ENCODE peak calls at places on chromosome 21, in ten cellular contexts. Y is cardiac muscle cell; M is kidney; Q is uterus; E is lower lobe of right lung; I is CD8-positive, alpha-beta memory T cell; W is astrocyte; S is H9; P is effector memory CD4-positive, alpha-beta T cell; A is MM.1S. K is an unnamed sample. For H3K4me1, the result is how much of the 10 kb centered on the place peaks cover.

GRCh38 chr21:38646213-38646837 is 148.0 kb upstream of the ERG start:
- DNase-seq in E (no peak), S (no peak), M (no peak), Q (no peak), Y (peak), I (no peak), A (no peak), P (no peak), W (peak), K (no peak)

GRCh38 chr21:38982096-38982495 is 176.4 kb downstream of the ETS2 start:
- DNase-seq in P (no peak), S (peak), M (no peak), W (peak), Q (no peak), I (no peak), Y (peak), A (no peak), E (no peak), K (no peak)

GRCh38 chr21:33265664-33266049 is 510 bp upstream of the IL10RB start:
- DNase-seq in S (peak), E (peak), Y (no peak), P (no peak), W (no peak), I (no peak), Q (no peak), M (peak), A (peak), K (peak)

GRCh38 chr21:34722684-34723300 is 54.0 kb downstream of the CLIC6 start:
- DNase-seq in S (peak), W (no peak), M (peak), I (peak), Y (no peak), Q (no peak), E (no peak), P (no peak), A (no peak), K (no peak)

GRCh38 chr21:29638138-29638537 is 301.7 kb downstream of the GRIK1 start:
- DNase-seq in S (no peak), A (no peak), Y (no peak), P (no peak), E (no peak), Q (no peak), W (no peak), I (no peak), M (no peak), K (no peak)

GRCh38 chr21:38831526-38832467 is 26.1 kb downstream of the ETS2 start:
- DNase-seq in E (peak), I (peak), Y (peak), M (peak), P (peak), S (no peak), W (peak), A (peak), Q (peak), K (no peak)

GRCh38 chr21:22120616-22121266 is 1122.5 kb downstream of the NCAM2 start:
- DNase-seq in P (peak), E (no peak), S (peak), A (no peak), M (no peak), Q (no peak), W (no peak), Y (peak), I (no peak), K (peak)

GRCh38 chr21:27802816-27803475 is 836.1 kb upstream of the ADAMTS5 start:
- DNase-seq in Y (peak), W (no peak), M (no peak), I (no peak), S (peak), E (no peak), A (peak), P (no peak), Q (peak), K (no peak)

GRCh38 chr21:38925923-38926322 is 120.2 kb downstream of the ETS2 start:
- DNase-seq in S (no peak), W (peak), P (no peak), Q (peak), M (peak), E (no peak), Y (peak), A (no peak), I (no peak), K (peak)

GRCh38 chr21:27426196-27426595 is 459.3 kb upstream of the ADAMTS5 start:
- DNase-seq in S (no peak), Q (no peak), E (no peak), Y (no peak), P (no peak), W (no peak), A (no peak), I (no peak), M (no peak), K (no peak)

DNA sequence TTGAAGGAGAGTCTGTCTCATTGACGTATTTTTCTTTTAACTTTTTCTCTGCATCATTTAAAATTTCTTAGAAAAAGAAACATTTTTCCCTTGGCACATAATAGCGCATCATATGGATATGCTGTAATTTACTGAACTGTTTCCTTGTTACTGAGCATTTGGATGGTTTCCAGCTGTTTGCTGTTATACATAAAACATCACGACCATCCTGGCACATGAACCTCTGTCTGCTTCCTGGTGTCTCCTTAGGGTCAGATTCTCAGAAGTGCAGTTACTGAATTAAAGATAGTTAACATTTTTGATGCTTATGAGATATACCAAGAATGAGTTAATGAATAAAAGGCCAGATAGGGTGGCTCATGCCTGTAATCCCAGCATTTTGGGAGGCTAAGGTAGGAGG is 67.3 kb downstream of the BACE2 start:
- DNase-seq in P (no peak), Q (no peak), A (no peak), Y (no peak), M (no peak), E (no peak), I (no peak), W (no peak), S (no peak), K (no peak)
- H3K4me1 ChIP-seq in P (under half), Q (under half), A (under half), Y (under half), M (under half), E (under half), I (under half), W (under half), S (under half), K (under half)

DNA sequence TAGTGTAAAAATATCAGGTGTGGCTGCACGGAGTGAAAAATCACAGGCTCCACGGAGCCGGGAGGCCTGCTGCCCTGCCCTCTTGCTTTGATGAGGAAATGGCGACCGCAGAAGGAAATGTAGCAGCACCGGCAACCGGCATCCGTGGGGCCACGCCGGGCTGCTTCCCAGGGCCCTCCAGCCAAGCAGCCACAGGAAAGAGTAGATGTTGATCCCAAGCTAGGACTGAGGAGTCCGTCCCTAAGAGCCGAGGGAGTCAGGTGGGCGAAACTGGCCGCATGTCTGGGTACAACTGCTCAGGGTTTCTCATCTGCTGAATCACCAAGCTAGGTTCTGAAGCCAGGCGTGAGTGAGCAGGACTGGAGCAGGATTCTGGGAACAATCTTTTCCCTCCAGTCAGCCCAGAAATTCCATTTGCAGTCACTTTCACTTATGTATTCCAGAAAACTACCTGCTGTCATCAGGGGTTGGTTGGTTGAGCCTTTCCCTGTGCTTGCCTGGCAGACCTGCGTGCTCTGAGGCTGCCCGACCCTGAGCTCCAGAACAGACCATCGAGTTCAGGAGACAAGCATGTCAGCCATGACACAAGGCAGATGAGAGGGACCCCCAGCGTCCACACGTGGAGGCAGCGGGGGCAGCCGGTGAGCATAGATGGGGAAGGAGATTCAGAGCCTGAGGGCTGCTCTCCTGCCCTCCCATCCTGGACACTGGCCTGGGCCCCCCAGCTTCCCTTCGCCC is 5.8 kb upstream of the ITGB2 start:
- DNase-seq in M (peak), E (peak), Q (no peak), A (no peak), W (peak), I (peak), S (no peak), Y (peak), P (peak), K (no peak)
- H3K4me1 ChIP-seq in M (under half), E (half or more), Q (under half), A (under half), W (under half), I (half or more), S (under half), Y (under half), P (half or more), K (under half)

GRCh38 chr21:41709166-41709565 is 57.7 kb downstream of the RIPK4 start:
- DNase-seq in A (no peak), I (no peak), Q (no peak), Y (no peak), W (no peak), S (no peak), E (no peak), P (no peak), M (no peak), K (no peak)
- H3K4me1 ChIP-seq in A (under half), I (under half), Q (under half), Y (under half), W (under half), S (under half), E (under half), P (under half), M (under half), K (under half)

DNA sequence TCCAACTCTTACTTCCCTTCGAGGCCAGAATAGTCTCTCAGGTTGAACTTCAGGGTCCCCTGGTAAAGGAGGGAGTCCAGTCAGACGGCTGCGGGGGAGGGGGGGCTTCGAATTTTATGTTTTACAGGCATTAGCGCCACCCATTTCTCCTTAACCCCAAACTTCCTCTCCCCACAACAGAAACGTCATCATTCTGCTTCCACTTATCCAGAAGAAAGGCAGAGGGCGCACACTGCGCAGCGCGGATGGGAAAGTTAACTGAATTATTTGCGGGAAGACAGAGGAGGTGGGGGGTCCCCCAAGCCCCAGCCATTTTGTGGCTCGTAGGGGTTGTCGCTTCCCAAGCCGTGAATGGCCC is 529 bp upstream of the PRMT2 start:
- DNase-seq in Y (peak), I (no peak), P (no peak), E (peak), A (peak), S (no peak), M (no peak), Q (no peak), W (peak), K (no peak)
- H3K4me1 ChIP-seq in Y (under half), I (half or more), P (under half), E (under half), A (under half), S (under half), M (under half), Q (under half), W (under half), K (under half)

DNA sequence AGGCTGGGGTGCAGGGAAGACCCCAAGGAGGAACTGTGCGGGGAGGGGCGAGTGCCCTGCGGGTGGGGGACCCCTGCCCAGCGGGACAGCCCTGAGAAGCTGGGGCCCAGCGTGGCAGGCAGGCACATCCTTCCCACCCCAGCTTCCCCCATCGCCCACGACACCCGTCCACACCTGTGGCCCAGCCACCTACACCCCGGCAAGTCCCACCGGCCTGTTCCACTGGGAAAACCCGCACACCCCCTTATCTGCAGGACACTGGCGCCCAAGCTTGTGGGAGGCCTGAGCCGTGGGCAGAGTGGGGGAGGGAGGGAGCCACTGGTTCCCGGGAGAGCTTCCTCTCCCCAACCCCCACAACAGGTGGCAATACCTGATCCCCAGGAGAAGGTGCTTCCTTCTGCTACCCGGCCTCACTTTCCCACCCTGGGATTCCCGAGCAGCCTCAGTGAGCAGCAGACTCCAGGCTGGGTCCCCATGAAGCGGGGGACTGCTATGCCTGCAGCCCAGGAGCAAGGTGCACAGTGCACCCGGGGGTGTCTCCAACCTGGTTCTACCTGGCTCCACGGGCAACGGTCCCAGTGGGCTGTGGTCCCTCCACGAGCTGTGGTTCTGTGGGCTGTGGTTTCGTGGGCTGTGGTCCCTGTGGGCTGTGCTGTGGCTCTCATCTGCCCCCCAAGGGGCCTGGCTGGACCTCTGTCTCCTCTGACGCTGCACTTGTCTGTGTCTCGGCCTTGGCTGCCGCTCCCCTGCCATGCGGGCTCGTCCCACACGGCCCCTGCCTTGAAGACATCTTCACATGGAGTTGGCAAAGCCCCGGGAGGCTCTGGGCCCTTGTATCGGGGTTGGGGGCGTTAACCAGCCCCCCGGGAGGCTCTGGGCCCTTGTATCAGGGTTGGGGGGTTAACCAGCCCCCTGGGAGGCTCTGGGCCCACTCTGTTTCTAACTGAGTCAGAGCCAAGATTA is 37.8 kb upstream of the POFUT2 start:
- DNase-seq in A (no peak), W (no peak), Y (no peak), P (no peak), I (no peak), S (no peak), Q (no peak), E (peak), M (peak), K (peak)
- H3K4me1 ChIP-seq in A (under half), W (under half), Y (under half), P (under half), I (under half), S (under half), Q (under half), E (under half), M (under half), K (under half)

DNA sequence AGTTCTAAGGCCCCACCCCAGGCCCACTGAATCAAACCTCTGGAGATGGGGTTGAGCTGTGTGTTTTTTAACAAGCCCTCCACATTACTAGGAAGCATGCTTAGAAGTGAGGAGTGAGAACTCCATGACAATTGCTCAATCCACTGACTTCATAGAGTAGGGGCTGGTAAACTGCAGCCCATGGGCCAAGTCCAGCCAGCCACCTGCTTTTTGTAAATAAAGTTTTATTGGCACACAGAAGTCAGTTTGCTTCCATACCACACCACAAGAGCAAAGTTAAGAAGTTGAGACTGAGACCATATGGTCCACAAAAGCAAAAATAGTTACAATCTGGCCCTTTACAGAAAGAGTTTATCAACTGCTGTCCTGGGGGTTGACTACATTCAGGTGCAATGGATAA is 309.2 kb downstream of the SETD4 start:
- DNase-seq in A (no peak), S (no peak), I (no peak), Y (no peak), P (no peak), E (no peak), Q (no peak), M (no peak), W (no peak), K (no peak)
- H3K4me1 ChIP-seq in A (under half), S (under half), I (under half), Y (under half), P (under half), E (under half), Q (under half), M (under half), W (under half), K (under half)

GRCh38 chr21:44305691-44306090 is 5.8 kb downstream of the PFKL start:
- DNase-seq in Q (no peak), S (no peak), W (no peak), E (no peak), Y (no peak), M (no peak), I (no peak), P (no peak), A (no peak), K (no peak)
- H3K4me1 ChIP-seq in Q (under half), S (under half), W (under half), E (under half), Y (under half), M (under half), I (under half), P (under half), A (under half), K (under half)

GRCh38 chr21:44872568-44873355 is 728 bp downstream of the PTTG1IP start:
- DNase-seq in P (no peak), I (peak), S (no peak), Q (peak), E (peak), W (peak), M (peak), A (peak), Y (peak), K (peak)

GRCh38 chr21:44869860-44870747 is 3.4 kb downstream of the PTTG1IP start:
- DNase-seq in Y (peak), P (no peak), S (peak), I (no peak), W (peak), Q (peak), M (peak), E (no peak), A (no peak), K (peak)

GRCh38 chr21:44870748-44871495 is 2.6 kb downstream of the PTTG1IP start:
- DNase-seq in S (no peak), Q (no peak), P (no peak), Y (no peak), I (peak), W (peak), A (no peak), M (peak), E (no peak), K (peak)

GRCh38 chr21:44872266-44872567 is 1.3 kb downstream of the PTTG1IP start:
- DNase-seq in E (no peak), A (no peak), Q (no peak), M (no peak), Y (no peak), P (no peak), I (no peak), W (no peak), S (no peak), K (no peak)

GRCh38 chr21:44871576-44872265 is 1.8 kb downstream of the PTTG1IP start:
- DNase-seq in I (no peak), M (peak), E (no peak), P (no peak), A (no peak), S (no peak), W (peak), Q (no peak), Y (peak), K (peak)
- H3K4me1 ChIP-seq in I (half or more), M (under half), E (half or more), P (half or more), A (under half), S (under half), W (half or more), Q (under half), Y (under half), K (half or more)

GRCh38 chr21:15053531-15053930 is 11.3 kb downstream of the NRIP1 start:
- DNase-seq in I (no peak), W (no peak), M (no peak), S (no peak), P (no peak), Y (no peak), E (no peak), A (no peak), Q (no peak), K (no peak)
- H3K4me1 ChIP-seq in I (under half), W (under half), M (under half), S (under half), P (under half), Y (under half), E (half or more), A (under half), Q (under half), K (under half)